ENCODE peak calls at places on chromosomes 5 and 9, in nine cellular contexts. H, V, A, M, I, F, Z, P and W are unnamed samples.

GRCh38 chr5:321726-322251 is 275 bp downstream of the AHRR start:
- DNase-seq in H (no peak), V (no peak), A (no peak), M (no peak), I (peak; percentile 47), F (no peak), Z (no peak), P (no peak), W (no peak)

GRCh38 chr5:151684690-151685361 is 1.9 kb downstream of the SPARC start:
- DNase-seq in H (no peak), V (peak; percentile 77), A (no peak), M (peak; percentile 53), I (peak; percentile 96), F (no peak), Z (no peak), P (peak; percentile 83), W (peak; percentile 86)

GRCh38 chr5:127885176-127885575 is 182.0 kb downstream of the CCDC192 start:
- DNase-seq in H (no peak), V (no peak), A (no peak), M (no peak), I (no peak), F (no peak), Z (no peak), P (no peak), W (no peak)

GRCh38 chr5:115873392-115873791 is 31.7 kb downstream of the AP3S1 start:
- DNase-seq in H (no peak), V (no peak), A (no peak), M (no peak), I (peak; percentile 20), F (no peak), Z (no peak), P (no peak), W (no peak)

GRCh38 chr5:122093415-122093814 is 15.4 kb upstream of the LOX start:
- DNase-seq in H (no peak), V (no peak), A (no peak), M (no peak), I (peak; percentile 94), F (no peak), Z (no peak), P (no peak), W (no peak)

GRCh38 chr5:51960617-51961115 is 577.4 kb downstream of the ISL1 start:
- DNase-seq in H (no peak), V (no peak), A (no peak), M (no peak), I (peak; percentile 7), F (no peak), Z (no peak), P (no peak), W (no peak)

GRCh38 chr5:111993242-111993641 is 236.2 kb upstream of the NREP start:
- DNase-seq in H (no peak), V (no peak), A (no peak), M (no peak), I (no peak), F (no peak), Z (no peak), P (no peak), W (no peak)

GRCh38 chr5:178430187-178431062 is 159.8 kb downstream of the COL23A1 start:
- DNase-seq in H (no peak), V (peak; percentile 13), A (peak; percentile 13), M (peak; percentile 87), I (no peak), F (no peak), Z (no peak), P (no peak), W (no peak)

GRCh38 chr5:69030663-69031062 is 63.2 kb upstream of the SLC30A5 start:
- DNase-seq in H (no peak), V (no peak), A (no peak), M (no peak), I (peak; percentile 16), F (no peak), Z (no peak), P (no peak), W (no peak)

DNA sequence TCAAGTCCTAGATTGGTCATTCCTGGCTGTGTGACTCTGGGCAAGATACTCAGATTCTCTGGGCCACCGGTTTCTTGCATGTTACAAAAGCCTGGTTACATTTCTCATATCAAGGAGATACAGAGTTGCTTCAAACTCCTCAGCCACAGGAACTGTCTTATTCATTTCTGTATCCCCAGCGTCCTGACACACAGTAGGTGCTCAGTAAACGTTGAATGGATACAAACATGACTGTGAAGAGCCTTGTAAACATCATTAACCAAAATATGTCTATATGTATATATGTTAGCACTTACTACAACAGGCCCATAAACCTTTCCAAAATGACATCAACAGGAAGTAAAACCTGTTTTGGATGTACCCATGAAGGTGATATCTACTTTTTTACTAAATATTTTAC is 1.6 kb downstream of the CLTB start:
- DNase-seq in H (no peak), V (no peak), A (no peak), M (no peak), I (no peak), F (no peak), Z (no peak), P (no peak), W (no peak)
- H3K4me3 ChIP-seq in H (no peak overlapping the region), V (no peak overlapping the region), A (no peak overlapping the region), M (peak overlapping the region; percentile 94), I (peak overlapping the region; percentile 85), F (peak overlapping the region; percentile 99), Z (no peak overlapping the region), P (peak overlapping the region; percentile 71), W (no peak overlapping the region)

DNA sequence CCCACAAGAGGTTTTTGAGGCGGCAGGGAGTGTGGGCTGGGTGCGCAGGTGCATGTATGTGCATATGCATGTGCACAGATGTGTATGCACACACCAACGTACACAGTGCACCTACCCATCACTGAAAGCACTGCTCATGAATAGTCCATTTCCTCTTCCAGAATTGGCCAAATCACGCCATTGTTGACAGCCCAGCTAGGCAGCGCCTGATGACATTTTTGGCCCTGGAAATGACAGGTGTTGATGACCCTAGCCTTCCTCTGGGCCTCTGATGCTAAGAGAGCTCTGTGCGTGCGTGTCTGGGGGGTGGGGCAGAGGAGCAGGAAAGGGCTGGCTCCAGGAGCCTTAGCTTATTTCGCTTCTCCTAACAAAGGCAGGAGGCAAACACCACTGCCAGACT is 145.4 kb downstream of the HSD17B3 start:
- DNase-seq in H (no peak), V (no peak), A (no peak), M (no peak), I (no peak), F (no peak), Z (no peak), P (no peak), W (no peak)
- H3K27ac ChIP-seq in H (no peak overlapping the region), V (no peak overlapping the region), A (no peak overlapping the region), M (no peak overlapping the region), I (no peak overlapping the region), F (peak overlapping the region; percentile 43), Z (no peak overlapping the region), P (no peak overlapping the region), W (no peak overlapping the region)

GRCh38 chr9:131404987-131405386 is 11.1 kb downstream of the PRRC2B start:
- DNase-seq in H (no peak), V (peak; percentile 32), A (no peak), M (no peak), I (no peak), F (no peak), Z (no peak), P (no peak), W (no peak)

GRCh38 chr9:131402073-131402472 is 8.2 kb downstream of the PRRC2B start:
- DNase-seq in H (no peak), V (peak; percentile 37), A (no peak), M (no peak), I (peak; percentile 87), F (no peak), Z (no peak), P (no peak), W (no peak)

GRCh38 chr9:131403493-131403773 is 9.5 kb downstream of the PRRC2B start:
- DNase-seq in H (no peak), V (no peak), A (no peak), M (no peak), I (no peak), F (no peak), Z (no peak), P (no peak), W (no peak)

GRCh38 chr9:131404581-131404980 is 10.7 kb downstream of the PRRC2B start:
- DNase-seq in H (no peak), V (no peak), A (no peak), M (no peak), I (peak; percentile 42), F (no peak), Z (no peak), P (no peak), W (no peak)

GRCh38 chr9:131402738-131403492 is 9.0 kb downstream of the PRRC2B start:
- DNase-seq in H (no peak), V (peak; percentile 92), A (peak; percentile 93), M (peak; percentile 87), I (peak; percentile 96), F (peak; percentile 92), Z (peak; percentile 80), P (peak; percentile 96), W (no peak)
- H3K4me3 ChIP-seq in H (no peak overlapping the region), V (no peak overlapping the region), A (no peak overlapping the region), M (peak overlapping the region; percentile 13), I (peak overlapping the region; percentile 66), F (peak overlapping the region; percentile 44), Z (no peak overlapping the region), P (peak overlapping the region; percentile 35), W (peak overlapping the region; percentile 1)

GRCh38 chr9:89606049-89606481 is 1.3 kb downstream of the GADD45G start:
- DNase-seq in H (peak; percentile 45), V (peak; percentile 91), A (peak; percentile 27), M (peak; percentile 74), I (peak; percentile 93), F (peak; percentile 43), Z (peak; percentile 94), P (peak; percentile 91), W (peak; percentile 17)

GRCh38 chr9:89605181-89606048 is 603 bp downstream of the GADD45G start:
- DNase-seq in H (peak; percentile 60), V (peak; percentile 83), A (no peak), M (peak; percentile 42), I (peak; percentile 89), F (peak; percentile 60), Z (peak; percentile 92), P (peak; percentile 82), W (peak; percentile 33)

GRCh38 chr9:89602978-89603628 is 1.7 kb upstream of the GADD45G start:
- DNase-seq in H (peak; percentile 95), V (peak; percentile 93), A (peak; percentile 63), M (peak; percentile 83), I (peak; percentile 88), F (peak; percentile 93), Z (peak; percentile 97), P (peak; percentile 92), W (peak; percentile 84)

GRCh38 chr9:89603629-89604462 is 966 bp upstream of the GADD45G start:
- DNase-seq in H (peak; percentile 94), V (peak; percentile 69), A (peak; percentile 47), M (peak; percentile 24), I (peak; percentile 41), F (peak; percentile 65), Z (peak; percentile 86), P (peak; percentile 74), W (peak; percentile 82)

DNA sequence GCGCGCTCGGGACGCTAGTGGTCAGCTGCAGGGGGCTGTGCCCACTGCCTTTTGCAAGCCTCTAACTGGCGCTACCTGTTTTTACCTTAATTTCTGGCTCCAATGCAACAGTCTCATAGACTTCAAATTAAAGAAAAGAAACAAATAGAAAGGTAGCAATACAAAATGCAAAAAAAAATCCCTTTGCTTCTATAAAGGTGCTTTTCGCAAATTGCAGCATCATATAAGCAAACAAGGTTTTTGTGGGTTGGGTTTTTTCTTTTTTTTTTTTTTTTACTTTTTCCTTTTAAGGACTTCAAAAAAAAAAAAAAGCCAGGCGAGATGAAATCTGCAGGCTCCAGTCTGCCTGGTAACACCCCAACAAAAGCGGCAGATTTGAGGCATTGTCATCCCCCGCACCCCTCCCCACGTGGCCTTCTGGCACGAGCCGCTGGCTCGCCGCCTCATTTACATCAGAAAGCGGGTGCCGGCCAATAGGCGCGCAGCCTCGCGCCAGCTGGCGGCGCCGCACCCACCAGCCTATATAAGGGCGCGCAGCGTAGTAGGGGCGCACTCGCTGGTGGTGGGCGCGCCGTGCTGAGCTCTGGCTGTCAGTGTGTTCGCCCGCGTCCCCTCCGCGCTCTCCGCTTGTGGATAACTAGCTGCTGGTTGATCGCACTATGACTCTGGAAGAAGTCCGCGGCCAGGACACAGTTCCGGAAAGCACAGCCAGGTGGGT is at the start of gene GADD45G:
- DNase-seq in H (peak; percentile 95), V (peak; percentile 92), A (no peak), M (peak; percentile 75), I (peak; percentile 90), F (peak; percentile 95), Z (peak; percentile 96), P (peak; percentile 94), W (peak; percentile 90)
- H3K27ac ChIP-seq in H (peak within 1 kb of the TSS; percentile 96), V (peak within 1 kb of the TSS; percentile 89), A (no peak within 1 kb of the TSS), M (peak within 1 kb of the TSS; percentile 87), I (peak within 1 kb of the TSS; percentile 58), F (peak within 1 kb of the TSS; percentile 87), Z (no peak within 1 kb of the TSS), P (peak within 1 kb of the TSS; percentile 97), W (no peak within 1 kb of the TSS)